ENCODE peak calls at places on chromosomes 13 and 19, in eight cellular contexts. G, D, P, J, N, M, Y and O are unnamed samples.

GRCh38 chr19:19545128-19545591 is 7.1 kb downstream of the CILP2 start:
- DNase-seq in Y (no peak), D (no peak), M (no peak), J (no peak), P (no peak), G (no peak), N (no peak), O (no peak)

GRCh38 chr19:57664269-57665127 is 4.2 kb upstream of the ZSCAN4 start:
- DNase-seq in G (no peak), J (no peak), M (no peak), N (peak; percentile 50), P (peak; percentile 2), Y (no peak), D (peak; percentile 52), O (peak; percentile 82)

GRCh38 chr19:32404939-32405430 is 585 bp upstream of the DPY19L3 start:
- DNase-seq in D (peak; percentile 72), P (peak; percentile 18), M (no peak), J (peak; percentile 28), G (no peak), Y (no peak), N (peak; percentile 41), O (no peak)

GRCh38 chr13:99178636-99179035 is 22.0 kb upstream of the UBAC2 start:
- DNase-seq in G (no peak), M (no peak), N (no peak), P (no peak), D (no peak), J (peak; percentile 30), Y (no peak), O (peak; percentile 19)

GRCh38 chr13:109773786-109774185 is 12.6 kb downstream of the IRS2 start:
- DNase-seq in G (no peak), Y (no peak), P (no peak), D (no peak), M (no peak), N (no peak), J (no peak), O (no peak)

GRCh38 chr19:16266586-16266942 is 58.1 kb upstream of the KLF2 start:
- DNase-seq in G (peak; percentile 51), D (no peak), N (no peak), P (peak; percentile 10), M (peak; percentile 39), Y (no peak), J (peak; percentile 82), O (no peak)

GRCh38 chr13:80408270-80408669 is 67.3 kb upstream of the SPRY2 start:
- DNase-seq in N (no peak), P (no peak), J (no peak), D (no peak), M (no peak), G (no peak), Y (no peak), O (peak; percentile 7)

GRCh38 chr13:111521691-111522229 is 201.3 kb downstream of the TEX29 start:
- DNase-seq in P (no peak), N (no peak), M (no peak), D (no peak), G (no peak), J (no peak), Y (no peak), O (no peak)

GRCh38 chr13:33258437-33259193 is 26.9 kb downstream of the STARD13 start:
- DNase-seq in G (no peak), M (no peak), Y (no peak), N (peak; percentile 59), D (no peak), P (no peak), J (no peak), O (no peak)

GRCh38 chr13:34808649-34809048 is 133.4 kb upstream of the NBEA start:
- DNase-seq in P (no peak), J (no peak), G (no peak), Y (no peak), D (no peak), M (no peak), N (no peak), O (no peak)

GRCh38 chr19:51690359-51691121 is 2.6 kb upstream of the SPACA6 start:
- DNase-seq in M (no peak), N (peak; percentile 79), Y (no peak), D (peak; percentile 37), P (peak; percentile 49), G (peak; percentile 62), J (peak; percentile 63), O (peak; percentile 62)

GRCh38 chr19:13002389-13002898 is 7.2 kb downstream of the NFIX start:
- DNase-seq in P (no peak), J (no peak), Y (no peak), G (no peak), N (no peak), D (no peak), M (no peak), O (no peak)

GRCh38 chr19:7188682-7189629 is 105.3 kb downstream of the INSR start:
- DNase-seq in Y (no peak), N (no peak), G (no peak), M (no peak), J (no peak), D (peak; percentile 30), P (no peak), O (no peak)

GRCh38 chr13:108269601-108270328 is at the start of gene TNFSF13B:
- DNase-seq in D (no peak), M (no peak), G (peak; percentile 29), N (peak; percentile 11), P (peak; percentile 12), J (peak; percentile 48), Y (no peak), O (peak; percentile 79)